ENCODE peak calls at places on chromosomes 2 and 18, in five cellular contexts. Z is HCT116, L is PC-3, E is neural progenitor cell, W is GM23248. S is an unnamed sample.

GRCh38 chr2:159712929-159713575 is 746 bp downstream of the MARCHF7 start:
- DNase-seq in E (no peak), L (peak), W (peak), Z (no peak), S (no peak)

GRCh38 chr2:118667964-118668363 is 179.5 kb downstream of the EN1 start:
- DNase-seq in L (peak), E (no peak), W (peak), Z (no peak), S (no peak)

GRCh38 chr2:207779523-207779922 is 9.8 kb upstream of the FZD5 start:
- DNase-seq in Z (no peak), E (no peak), W (no peak), L (no peak), S (no peak)

GRCh38 chr2:106272202-106272807 is 78.2 kb upstream of the UXS1 start:
- DNase-seq in L (no peak), Z (no peak), W (no peak), E (peak), S (peak)

GRCh38 chr2:133887676-133888040 is 319.4 kb upstream of the NCKAP5 start:
- DNase-seq in W (peak), L (peak), E (no peak), Z (no peak), S (no peak)

GRCh38 chr18:29644276-29644675 is 1398.3 kb downstream of the DSC3 start:
- DNase-seq in L (peak), Z (peak), W (peak), E (no peak), S (no peak)

GRCh38 chr2:234977228-234977679 is 25.4 kb downstream of the SH3BP4 start:
- DNase-seq in E (no peak), L (no peak), W (no peak), Z (no peak), S (no peak)

GRCh38 chr18:33578371-33579146 is 540 bp downstream of the ASXL3 start:
- DNase-seq in Z (no peak), L (no peak), E (peak), W (peak), S (peak)

GRCh38 chr2:180872256-180872655 is 108.1 kb upstream of the UBE2E3 start:
- DNase-seq in L (no peak), E (no peak), Z (no peak), W (peak), S (no peak)

GRCh38 chr2:16508061-16508851 is 157.4 kb downstream of the CYRIA start:
- DNase-seq in E (peak), W (peak), L (peak), Z (no peak), S (peak)

GRCh38 chr18:64519191-64519590 is 370.3 kb upstream of the LINC00305 start:
- DNase-seq in E (peak), W (no peak), L (no peak), Z (no peak), S (no peak)

GRCh38 chr2:96391153-96391827 is 55.7 kb downstream of the NCAPH start:
- DNase-seq in Z (no peak), W (no peak), E (no peak), L (no peak), S (no peak)

GRCh38 chr18:70418551-70419311 is 129.9 kb downstream of the SOCS6 start:
- DNase-seq in W (peak), Z (no peak), E (no peak), L (no peak), S (no peak)

GRCh38 chr18:46070683-46071614 is 1.1 kb downstream of the PSTPIP2 start:
- DNase-seq in Z (no peak), W (no peak), E (no peak), L (no peak), S (no peak)

GRCh38 chr2:238948765-238949641 is 101.1 kb downstream of the TWIST2 start:
- DNase-seq in E (no peak), L (peak), Z (no peak), W (peak), S (no peak)

GRCh38 chr18:80068571-80069272 is 34.5 kb downstream of the RBFA start:
- DNase-seq in Z (no peak), E (no peak), W (no peak), L (no peak), S (no peak)

GRCh38 chr2:162710282-162710891 is 128.2 kb downstream of the KCNH7 start:
- DNase-seq in E (no peak), Z (no peak), W (no peak), L (peak), S (peak)

GRCh38 chr18:67509711-67510110 is 6.8 kb downstream of the DSEL start:
- DNase-seq in Z (no peak), L (no peak), E (no peak), W (peak), S (no peak)

GRCh38 chr18:49608892-49609291 is 47.0 kb downstream of the LIPG start:
- DNase-seq in Z (no peak), L (no peak), W (no peak), E (no peak), S (no peak)

GRCh38 chr18:50231621-50232020 is 34.7 kb downstream of the CFAP53 start:
- DNase-seq in E (no peak), W (peak), L (no peak), Z (no peak), S (peak)

GRCh38 chr18:13550446-13551304 is 175.7 kb downstream of the FAM210A start:
- DNase-seq in W (no peak), E (no peak), Z (no peak), L (no peak), S (no peak)

GRCh38 chr2:5125017-5125730 is 567.0 kb upstream of the SOX11 start:
- DNase-seq in L (no peak), W (no peak), Z (no peak), E (peak), S (no peak)

GRCh38 chr18:39594206-39594605 is 2028.6 kb upstream of the CELF4 start:
- DNase-seq in E (no peak), Z (no peak), W (no peak), L (no peak), S (no peak)

GRCh38 chr2:71617266-71617665 is 163.9 kb downstream of the DYSF start:
- DNase-seq in W (no peak), Z (no peak), L (no peak), E (no peak), S (no peak)

GRCh38 chr2:108444941-108445840 is 3.8 kb upstream of the GCC2 start:
- DNase-seq in W (peak), Z (no peak), E (no peak), L (no peak), S (no peak)

GRCh38 chr2:203623104-203623503 is 83.3 kb upstream of the CD28 start:
- DNase-seq in E (peak), Z (no peak), W (peak), L (peak), S (peak)

DNA sequence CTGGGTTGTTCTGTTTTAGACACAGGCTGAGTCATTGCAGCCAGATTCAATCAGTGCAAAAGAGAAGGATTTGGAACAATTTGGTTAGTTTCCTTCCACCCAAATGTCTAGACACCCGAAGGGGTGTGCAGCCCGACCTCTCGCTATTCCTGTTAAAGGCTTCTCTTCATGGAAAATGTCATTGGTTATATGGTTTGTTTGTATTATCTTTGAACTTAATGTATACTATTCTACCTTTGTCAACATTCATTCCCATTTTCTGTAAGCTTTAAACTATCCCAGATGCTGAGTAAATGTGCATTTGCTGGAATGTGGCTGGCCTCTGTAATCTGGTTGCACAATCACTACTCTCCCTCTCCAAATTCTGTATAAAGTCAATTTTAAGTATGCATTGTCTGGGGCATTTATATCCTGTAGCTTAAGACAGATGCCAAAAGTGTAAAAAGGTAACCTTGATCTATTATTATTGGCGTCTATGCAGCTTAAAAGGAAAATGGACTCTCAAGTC is 80.4 kb upstream of the RND3 start:
- DNase-seq in W (peak), Z (no peak), E (no peak), L (no peak), S (no peak)
- TF ChIP-seq EZH2phosphoT487 in W (no peak), Z (no peak), E (no peak), L (no peak), S (no peak)

DNA sequence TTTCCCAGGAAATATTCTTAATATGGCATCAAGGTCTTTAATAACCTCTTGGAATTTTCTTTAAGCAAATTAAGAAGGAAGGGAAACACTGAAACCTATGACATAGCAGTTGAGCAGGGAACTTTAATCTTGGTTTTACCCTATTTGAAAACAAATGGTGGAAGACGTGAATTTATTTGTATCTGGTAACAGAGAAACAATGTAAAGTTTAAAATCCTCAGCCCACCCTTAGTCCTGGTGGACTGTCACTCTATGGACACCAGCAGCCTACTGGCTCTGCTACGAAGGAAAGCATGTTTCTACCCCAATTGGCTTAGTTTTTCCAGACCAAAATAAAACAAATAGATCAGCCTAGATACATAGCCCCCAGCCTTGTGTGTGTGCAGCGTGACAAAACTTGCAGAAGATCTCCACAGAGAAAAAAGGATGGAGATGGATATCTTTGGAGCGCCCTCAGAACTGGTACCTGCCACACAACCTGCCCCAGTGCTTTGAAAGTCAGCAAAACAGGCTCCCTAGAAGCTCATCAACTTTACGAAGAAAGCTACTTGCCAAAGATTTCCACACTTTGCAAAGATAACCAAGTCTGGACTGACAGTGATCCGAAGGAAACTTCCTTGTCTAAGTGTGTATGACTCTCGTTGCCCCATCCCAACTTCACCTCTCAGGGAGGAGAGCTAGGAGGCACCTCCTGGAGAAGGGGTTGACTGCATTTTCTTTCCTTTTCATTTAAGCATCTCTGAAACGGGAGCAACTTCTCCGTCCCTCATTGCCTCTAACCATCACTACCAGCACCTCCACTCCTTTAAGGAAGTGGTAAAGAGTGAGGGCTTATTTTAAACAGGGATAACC is 7.3 kb downstream of the ZEB2 start:
- DNase-seq in Z (no peak), W (peak), E (no peak), L (no peak), S (no peak)
- TF ChIP-seq EZH2 in Z (no peak), W (no peak), E (no peak), L (no peak), S (no peak)

GRCh38 chr2:196276421-196276820 is 105.0 kb upstream of the STK17B start:
- DNase-seq in W (no peak), E (no peak), L (peak), Z (no peak), S (peak)
- H3K4me3 ChIP-seq in W (no peak), E (no peak), L (no peak), Z (no peak), S (no peak)

DNA sequence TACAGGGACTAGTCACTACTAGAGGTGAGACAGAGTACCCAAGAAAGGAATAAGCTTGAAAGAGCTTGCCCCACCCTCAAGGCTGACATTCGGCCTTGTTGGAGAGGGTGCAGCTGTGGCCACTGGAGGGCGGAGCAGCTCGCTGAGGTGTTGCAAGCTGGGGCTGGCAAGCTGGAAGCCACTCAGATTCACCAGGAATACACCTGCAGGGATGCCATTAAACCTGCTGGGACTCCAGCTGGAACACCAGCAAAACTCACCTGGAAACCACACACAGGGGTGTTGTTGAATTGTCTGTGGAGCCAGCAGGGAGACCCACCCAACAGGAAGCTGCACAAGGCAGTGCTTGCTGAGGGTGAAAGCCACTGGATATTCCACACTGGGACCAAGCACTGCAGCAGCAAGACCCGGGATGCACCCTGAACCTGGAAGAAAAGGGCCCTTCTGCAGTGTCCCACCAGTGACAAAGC is 26.1 kb downstream of the KCTD18 start:
- DNase-seq in E (peak), Z (peak), W (peak), L (peak), S (peak)
- TF ChIP-seq EZH2phosphoT487 in E (no peak), Z (no peak), W (no peak), L (no peak), S (no peak)

S was measured in hepatocyte.